ENCODE peak calls at places on chromosomes 5 and 9, in four cellular contexts. One of them, this sample, is unnamed.

GRCh38 chr5:152956943-152957613 is 533.4 kb upstream of the GRIA1 start:
- DNase-seq in NCI-H1092 treated with DMSO at 0.1 percent for 48 hours: no peak
- DNase-seq in stimulated activated naive B cell treated with anti-CD40 and anti-IgM and Interleukin-4, amounts not matched to agents 10 μg/mL and 1 μg/mL and 100 μg/mL, for 72 hours: no peak
- DNase-seq in neuronal stem cell: no peak
- DNase-seq in this sample: no peak

GRCh38 chr9:120531683-120532300 is 48.2 kb downstream of the CDK5RAP2 start:
- DNase-seq in stimulated activated naive B cell treated with anti-CD40 and anti-IgM and Interleukin-4, amounts not matched to agents 10 μg/mL and 1 μg/mL and 100 μg/mL, for 72 hours: no peak
- DNase-seq in neuronal stem cell: no peak
- DNase-seq in NCI-H1092 treated with DMSO at 0.1 percent for 48 hours: peak
- DNase-seq in this sample: no peak

GRCh38 chr5:145056805-145057204 is 778.3 kb downstream of the PRELID2 start:
- DNase-seq in neuronal stem cell: no peak
- DNase-seq in NCI-H1092 treated with DMSO at 0.1 percent for 48 hours: no peak
- DNase-seq in stimulated activated naive B cell treated with anti-CD40 and anti-IgM and Interleukin-4, amounts not matched to agents 10 μg/mL and 1 μg/mL and 100 μg/mL, for 72 hours: no peak
- DNase-seq in this sample: no peak

GRCh38 chr9:72997387-72997995 is 44.6 kb upstream of the ALDH1A1 start:
- DNase-seq in NCI-H1092 treated with DMSO at 0.1 percent for 48 hours: no peak
- DNase-seq in neuronal stem cell: no peak
- DNase-seq in stimulated activated naive B cell treated with anti-CD40 and anti-IgM and Interleukin-4, amounts not matched to agents 10 μg/mL and 1 μg/mL and 100 μg/mL, for 72 hours: no peak
- DNase-seq in this sample: no peak

GRCh38 chr5:157335534-157336422 is 69.9 kb downstream of the CYFIP2 start:
- DNase-seq in stimulated activated naive B cell treated with anti-CD40 and anti-IgM and Interleukin-4, amounts not matched to agents 10 μg/mL and 1 μg/mL and 100 μg/mL, for 72 hours: no peak
- DNase-seq in NCI-H1092 treated with DMSO at 0.1 percent for 48 hours: no peak
- DNase-seq in neuronal stem cell: no peak
- DNase-seq in this sample: no peak

GRCh38 chr5:118033686-118034338 is 954.5 kb downstream of the DTWD2 start:
- DNase-seq in neuronal stem cell: no peak
- DNase-seq in stimulated activated naive B cell treated with anti-CD40 and anti-IgM and Interleukin-4, amounts not matched to agents 10 μg/mL and 1 μg/mL and 100 μg/mL, for 72 hours: no peak
- DNase-seq in NCI-H1092 treated with DMSO at 0.1 percent for 48 hours: no peak
- DNase-seq in this sample: no peak

GRCh38 chr9:127116946-127117345 is 5.5 kb downstream of the ANGPTL2 start:
- DNase-seq in neuronal stem cell: no peak
- DNase-seq in stimulated activated naive B cell treated with anti-CD40 and anti-IgM and Interleukin-4, amounts not matched to agents 10 μg/mL and 1 μg/mL and 100 μg/mL, for 72 hours: no peak
- DNase-seq in NCI-H1092 treated with DMSO at 0.1 percent for 48 hours: no peak
- DNase-seq in this sample: no peak

GRCh38 chr9:134185536-134186011 is 21.2 kb upstream of the RNU6ATAC start:
- DNase-seq in neuronal stem cell: no peak
- DNase-seq in NCI-H1092 treated with DMSO at 0.1 percent for 48 hours: no peak
- DNase-seq in stimulated activated naive B cell treated with anti-CD40 and anti-IgM and Interleukin-4, amounts not matched to agents 10 μg/mL and 1 μg/mL and 100 μg/mL, for 72 hours: no peak
- DNase-seq in this sample: peak

GRCh38 chr9:129177443-129177790 is 644 bp downstream of the IER5L start:
- DNase-seq in neuronal stem cell: no peak
- DNase-seq in NCI-H1092 treated with DMSO at 0.1 percent for 48 hours: no peak
- DNase-seq in stimulated activated naive B cell treated with anti-CD40 and anti-IgM and Interleukin-4, amounts not matched to agents 10 μg/mL and 1 μg/mL and 100 μg/mL, for 72 hours: no peak
- DNase-seq in this sample: no peak

GRCh38 chr5:10265245-10266109 is 15.4 kb downstream of the CCT5 start:
- DNase-seq in neuronal stem cell: no peak
- DNase-seq in NCI-H1092 treated with DMSO at 0.1 percent for 48 hours: no peak
- DNase-seq in stimulated activated naive B cell treated with anti-CD40 and anti-IgM and Interleukin-4, amounts not matched to agents 10 μg/mL and 1 μg/mL and 100 μg/mL, for 72 hours: no peak
- DNase-seq in this sample: no peak

GRCh38 chr5:14342306-14342705 is 199.2 kb downstream of the TRIO start:
- DNase-seq in neuronal stem cell: no peak
- DNase-seq in stimulated activated naive B cell treated with anti-CD40 and anti-IgM and Interleukin-4, amounts not matched to agents 10 μg/mL and 1 μg/mL and 100 μg/mL, for 72 hours: peak
- DNase-seq in NCI-H1092 treated with DMSO at 0.1 percent for 48 hours: no peak
- DNase-seq in this sample: no peak

GRCh38 chr5:179275381-179275878 is 69.8 kb downstream of the ADAMTS2 start:
- DNase-seq in stimulated activated naive B cell treated with anti-CD40 and anti-IgM and Interleukin-4, amounts not matched to agents 10 μg/mL and 1 μg/mL and 100 μg/mL, for 72 hours: no peak
- DNase-seq in NCI-H1092 treated with DMSO at 0.1 percent for 48 hours: no peak
- DNase-seq in neuronal stem cell: no peak
- DNase-seq in this sample: no peak

GRCh38 chr5:91229031-91229623 is 154.0 kb downstream of the ARRDC3 start:
- DNase-seq in stimulated activated naive B cell treated with anti-CD40 and anti-IgM and Interleukin-4, amounts not matched to agents 10 μg/mL and 1 μg/mL and 100 μg/mL, for 72 hours: no peak
- DNase-seq in NCI-H1092 treated with DMSO at 0.1 percent for 48 hours: no peak
- DNase-seq in neuronal stem cell: no peak
- DNase-seq in this sample: no peak

GRCh38 chr9:83041771-83042170 is 21.2 kb downstream of the RASEF start:
- DNase-seq in NCI-H1092 treated with DMSO at 0.1 percent for 48 hours: peak
- DNase-seq in stimulated activated naive B cell treated with anti-CD40 and anti-IgM and Interleukin-4, amounts not matched to agents 10 μg/mL and 1 μg/mL and 100 μg/mL, for 72 hours: no peak
- DNase-seq in neuronal stem cell: no peak
- DNase-seq in this sample: no peak

GRCh38 chr9:79581794-79582193 is 10.0 kb downstream of the TLE4 start:
- DNase-seq in NCI-H1092 treated with DMSO at 0.1 percent for 48 hours: no peak
- DNase-seq in stimulated activated naive B cell treated with anti-CD40 and anti-IgM and Interleukin-4, amounts not matched to agents 10 μg/mL and 1 μg/mL and 100 μg/mL, for 72 hours: no peak
- DNase-seq in neuronal stem cell: no peak
- DNase-seq in this sample: no peak

GRCh38 chr5:176737001-176737745 is 73.2 kb upstream of the UNC5A start:
- DNase-seq in stimulated activated naive B cell treated with anti-CD40 and anti-IgM and Interleukin-4, amounts not matched to agents 10 μg/mL and 1 μg/mL and 100 μg/mL, for 72 hours: no peak
- DNase-seq in neuronal stem cell: no peak
- DNase-seq in NCI-H1092 treated with DMSO at 0.1 percent for 48 hours: no peak
- DNase-seq in this sample: no peak

GRCh38 chr5:53017383-53017782 is 28.2 kb downstream of the ITGA2 start:
- DNase-seq in NCI-H1092 treated with DMSO at 0.1 percent for 48 hours: no peak
- DNase-seq in neuronal stem cell: no peak
- DNase-seq in stimulated activated naive B cell treated with anti-CD40 and anti-IgM and Interleukin-4, amounts not matched to agents 10 μg/mL and 1 μg/mL and 100 μg/mL, for 72 hours: no peak
- DNase-seq in this sample: no peak

GRCh38 chr5:131947445-131947844 is 2.0 kb upstream of the MEIKIN start:
- DNase-seq in stimulated activated naive B cell treated with anti-CD40 and anti-IgM and Interleukin-4, amounts not matched to agents 10 μg/mL and 1 μg/mL and 100 μg/mL, for 72 hours: no peak
- DNase-seq in neuronal stem cell: no peak
- DNase-seq in NCI-H1092 treated with DMSO at 0.1 percent for 48 hours: no peak
- DNase-seq in this sample: no peak

GRCh38 chr9:109150925-109151547 is 16.0 kb downstream of the FRRS1L start:
- DNase-seq in NCI-H1092 treated with DMSO at 0.1 percent for 48 hours: no peak
- DNase-seq in stimulated activated naive B cell treated with anti-CD40 and anti-IgM and Interleukin-4, amounts not matched to agents 10 μg/mL and 1 μg/mL and 100 μg/mL, for 72 hours: no peak
- DNase-seq in neuronal stem cell: no peak
- DNase-seq in this sample: no peak

GRCh38 chr5:96321371-96321770 is 111.7 kb downstream of the PCSK1 start:
- DNase-seq in NCI-H1092 treated with DMSO at 0.1 percent for 48 hours: no peak
- DNase-seq in stimulated activated naive B cell treated with anti-CD40 and anti-IgM and Interleukin-4, amounts not matched to agents 10 μg/mL and 1 μg/mL and 100 μg/mL, for 72 hours: no peak
- DNase-seq in neuronal stem cell: no peak
- DNase-seq in this sample: no peak

GRCh38 chr9:71218774-71219173 is 97.4 kb upstream of the TRPM3 start:
- DNase-seq in NCI-H1092 treated with DMSO at 0.1 percent for 48 hours: no peak
- DNase-seq in stimulated activated naive B cell treated with anti-CD40 and anti-IgM and Interleukin-4, amounts not matched to agents 10 μg/mL and 1 μg/mL and 100 μg/mL, for 72 hours: no peak
- DNase-seq in neuronal stem cell: no peak
- DNase-seq in this sample: no peak

GRCh38 chr9:29691758-29692407 is 2118.6 kb upstream of the C9orf72 start:
- DNase-seq in neuronal stem cell: peak
- DNase-seq in stimulated activated naive B cell treated with anti-CD40 and anti-IgM and Interleukin-4, amounts not matched to agents 10 μg/mL and 1 μg/mL and 100 μg/mL, for 72 hours: no peak
- DNase-seq in NCI-H1092 treated with DMSO at 0.1 percent for 48 hours: peak
- DNase-seq in this sample: no peak

GRCh38 chr5:167813381-167813780 is 478.1 kb upstream of the WWC1 start:
- DNase-seq in neuronal stem cell: no peak
- DNase-seq in stimulated activated naive B cell treated with anti-CD40 and anti-IgM and Interleukin-4, amounts not matched to agents 10 μg/mL and 1 μg/mL and 100 μg/mL, for 72 hours: no peak
- DNase-seq in NCI-H1092 treated with DMSO at 0.1 percent for 48 hours: no peak
- DNase-seq in this sample: no peak

GRCh38 chr9:135075234-135076142 is 12.0 kb upstream of the OLFM1 start:
- DNase-seq in neuronal stem cell: no peak
- DNase-seq in NCI-H1092 treated with DMSO at 0.1 percent for 48 hours: peak
- DNase-seq in stimulated activated naive B cell treated with anti-CD40 and anti-IgM and Interleukin-4, amounts not matched to agents 10 μg/mL and 1 μg/mL and 100 μg/mL, for 72 hours: no peak
- DNase-seq in this sample: peak

GRCh38 chr5:132495672-132496630 is 5.4 kb upstream of the IRF1 start:
- DNase-seq in NCI-H1092 treated with DMSO at 0.1 percent for 48 hours: peak
- DNase-seq in stimulated activated naive B cell treated with anti-CD40 and anti-IgM and Interleukin-4, amounts not matched to agents 10 μg/mL and 1 μg/mL and 100 μg/mL, for 72 hours: peak
- DNase-seq in neuronal stem cell: no peak
- DNase-seq in this sample: peak

GRCh38 chr9:75065513-75065912 is 22.4 kb downstream of the NMRK1 start:
- DNase-seq in NCI-H1092 treated with DMSO at 0.1 percent for 48 hours: no peak
- DNase-seq in stimulated activated naive B cell treated with anti-CD40 and anti-IgM and Interleukin-4, amounts not matched to agents 10 μg/mL and 1 μg/mL and 100 μg/mL, for 72 hours: no peak
- DNase-seq in neuronal stem cell: no peak
- DNase-seq in this sample: no peak

GRCh38 chr5:134510970-134511795 is 14.3 kb upstream of the JADE2 start:
- DNase-seq in neuronal stem cell: no peak
- DNase-seq in NCI-H1092 treated with DMSO at 0.1 percent for 48 hours: no peak
- DNase-seq in stimulated activated naive B cell treated with anti-CD40 and anti-IgM and Interleukin-4, amounts not matched to agents 10 μg/mL and 1 μg/mL and 100 μg/mL, for 72 hours: peak
- DNase-seq in this sample: no peak

GRCh38 chr5:138610468-138611294 is 35.5 kb upstream of the HSPA9 start:
- DNase-seq in stimulated activated naive B cell treated with anti-CD40 and anti-IgM and Interleukin-4, amounts not matched to agents 10 μg/mL and 1 μg/mL and 100 μg/mL, for 72 hours: no peak
- DNase-seq in neuronal stem cell: no peak
- DNase-seq in NCI-H1092 treated with DMSO at 0.1 percent for 48 hours: peak
- DNase-seq in this sample: peak

GRCh38 chr5:111670826-111671492 is 86.0 kb downstream of the NREP start:
- DNase-seq in NCI-H1092 treated with DMSO at 0.1 percent for 48 hours: no peak
- DNase-seq in neuronal stem cell: no peak
- DNase-seq in stimulated activated naive B cell treated with anti-CD40 and anti-IgM and Interleukin-4, amounts not matched to agents 10 μg/mL and 1 μg/mL and 100 μg/mL, for 72 hours: no peak
- DNase-seq in this sample: no peak

GRCh38 chr5:90488791-90489190 is 14.1 kb downstream of the POLR3G start:
- DNase-seq in neuronal stem cell: no peak
- DNase-seq in stimulated activated naive B cell treated with anti-CD40 and anti-IgM and Interleukin-4, amounts not matched to agents 10 μg/mL and 1 μg/mL and 100 μg/mL, for 72 hours: no peak
- DNase-seq in NCI-H1092 treated with DMSO at 0.1 percent for 48 hours: no peak
- DNase-seq in this sample: no peak

GRCh38 chr5:109409061-109409843 is 522 bp downstream of the PJA2 start:
- DNase-seq in neuronal stem cell: peak
- DNase-seq in stimulated activated naive B cell treated with anti-CD40 and anti-IgM and Interleukin-4, amounts not matched to agents 10 μg/mL and 1 μg/mL and 100 μg/mL, for 72 hours: peak
- DNase-seq in NCI-H1092 treated with DMSO at 0.1 percent for 48 hours: peak
- DNase-seq in this sample: peak

GRCh38 chr5:106307265-106307664 is 1363.5 kb downstream of the EFNA5 start:
- DNase-seq in neuronal stem cell: no peak
- DNase-seq in NCI-H1092 treated with DMSO at 0.1 percent for 48 hours: no peak
- DNase-seq in stimulated activated naive B cell treated with anti-CD40 and anti-IgM and Interleukin-4, amounts not matched to agents 10 μg/mL and 1 μg/mL and 100 μg/mL, for 72 hours: no peak
- DNase-seq in this sample: no peak